ENCODE peak calls at places on chromosomes 3 and 15, in nine cellular contexts. N is lower lobe of right lung; B is astrocyte of the spinal cord; C is cardiac fibroblast; E is GM12865; O is kidney; I is CD8-positive, alpha-beta T cell; T is fibroblast of pulmonary artery; P is AG10803. G is an unnamed sample.

GRCh38 chr3:126846316-126846715 is 136.6 kb upstream of the PLXNA1 start:
- DNase-seq in I (no peak), N (no peak), O (no peak), E (no peak), T (peak; percentile 75), C (peak; percentile 61), B (no peak), P (peak; percentile 43), G (no peak)

GRCh38 chr3:14295777-14296176 is 106.6 kb upstream of the SLC6A6 start:
- DNase-seq in C (no peak), T (no peak), O (no peak), N (no peak), P (no peak), E (no peak), I (no peak), B (no peak), G (no peak)

GRCh38 chr15:95988574-95988887 is 342.0 kb upstream of the NR2F2 start:
- DNase-seq in I (no peak), B (peak; percentile 39), T (peak; percentile 66), C (peak; percentile 67), N (no peak), P (no peak), O (no peak), E (peak; percentile 36), G (no peak)

GRCh38 chr15:58669108-58669507 is 80.4 kb downstream of the ADAM10 start:
- DNase-seq in P (no peak), C (peak; percentile 10), B (no peak), E (no peak), N (no peak), O (no peak), I (no peak), T (no peak), G (no peak)

GRCh38 chr15:50774450-50774849 is 8.9 kb upstream of the SPPL2A start:
- DNase-seq in N (no peak), P (no peak), T (no peak), C (no peak), B (no peak), O (no peak), E (peak; percentile 24), I (no peak), G (no peak)

GRCh38 chr3:123524987-123525386 is 59.9 kb downstream of the HACD2 start:
- DNase-seq in B (no peak), N (no peak), P (no peak), I (no peak), T (no peak), E (no peak), C (peak; percentile 7), O (no peak), G (no peak)

GRCh38 chr3:190615607-190616006 is 101.7 kb downstream of the IL1RAP start:
- DNase-seq in C (no peak), I (no peak), E (no peak), T (no peak), B (no peak), O (no peak), P (no peak), N (no peak), G (no peak)

GRCh38 chr15:60721706-60722105 is 242.8 kb upstream of the ICE2 start:
- DNase-seq in B (peak; percentile 55), N (no peak), C (no peak), E (peak; percentile 42), I (no peak), P (peak; percentile 31), T (peak; percentile 24), O (no peak), G (no peak)

GRCh38 chr15:82135645-82136044 is 89.8 kb upstream of the MEX3B start:
- DNase-seq in B (peak; percentile 87), E (no peak), O (no peak), I (no peak), T (peak; percentile 44), P (no peak), N (no peak), C (peak; percentile 45), G (no peak)

GRCh38 chr3:183823963-183824362 is 1.4 kb downstream of the MAP6D1 start:
- DNase-seq in N (no peak), T (no peak), I (no peak), E (no peak), O (no peak), P (no peak), B (no peak), C (no peak), G (no peak)

GRCh38 chr3:67075295-67075694 is 77.2 kb downstream of the KBTBD8 start:
- DNase-seq in T (no peak), P (no peak), C (no peak), I (no peak), N (no peak), B (no peak), E (peak; percentile 28), O (no peak), G (peak; percentile 9)

GRCh38 chr3:171807806-171808205 is 2.5 kb downstream of the PLD1 start:
- DNase-seq in I (no peak), B (no peak), E (no peak), P (no peak), O (no peak), T (no peak), N (no peak), C (no peak), G (no peak)

GRCh38 chr3:59451041-59451763 is 401.4 kb upstream of the CFAP20DC start:
- DNase-seq in P (peak; percentile 27), B (no peak), C (no peak), O (no peak), T (no peak), E (peak; percentile 96), N (no peak), I (peak; percentile 58), G (peak; percentile 77)

GRCh38 chr3:135757421-135757820 is 208.1 kb upstream of the PPP2R3A start:
- DNase-seq in I (no peak), T (no peak), N (no peak), E (no peak), P (no peak), B (no peak), C (no peak), O (no peak), G (no peak)

GRCh38 chr3:54427951-54428871 is 305.9 kb downstream of the CACNA2D3 start:
- DNase-seq in N (no peak), E (peak; percentile 77), C (peak; percentile 82), O (no peak), I (no peak), B (peak; percentile 76), T (peak; percentile 84), P (peak; percentile 85), G (peak; percentile 45)

DNA sequence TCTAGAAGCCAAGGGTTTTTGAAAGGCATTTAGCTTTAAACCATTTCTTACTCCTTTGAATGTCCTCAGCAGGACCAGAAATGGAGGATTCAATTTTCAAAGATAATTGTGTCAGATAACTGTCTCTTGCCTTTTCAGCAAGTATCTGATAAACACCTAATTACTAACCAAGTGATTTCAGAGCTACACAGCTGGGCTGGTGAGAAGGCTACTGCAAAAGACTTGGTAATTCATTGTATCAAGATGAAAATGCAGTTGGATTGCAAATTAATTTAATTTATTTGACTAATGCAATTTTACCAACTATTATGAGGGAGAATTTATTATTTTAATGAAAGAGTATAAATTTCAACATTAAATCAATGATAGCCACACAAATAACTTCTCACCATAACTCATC is 165.4 kb downstream of the ROBO1 start:
- DNase-seq in E (no peak), N (no peak), P (no peak), O (no peak), B (no peak), C (no peak), I (no peak), T (no peak), G (no peak)
- TF ChIP-seq CTCF in E (no peak), N (no peak), P (no peak), O (no peak), B (no peak), C (no peak), I (no peak), T (no peak), G (no peak)

DNA sequence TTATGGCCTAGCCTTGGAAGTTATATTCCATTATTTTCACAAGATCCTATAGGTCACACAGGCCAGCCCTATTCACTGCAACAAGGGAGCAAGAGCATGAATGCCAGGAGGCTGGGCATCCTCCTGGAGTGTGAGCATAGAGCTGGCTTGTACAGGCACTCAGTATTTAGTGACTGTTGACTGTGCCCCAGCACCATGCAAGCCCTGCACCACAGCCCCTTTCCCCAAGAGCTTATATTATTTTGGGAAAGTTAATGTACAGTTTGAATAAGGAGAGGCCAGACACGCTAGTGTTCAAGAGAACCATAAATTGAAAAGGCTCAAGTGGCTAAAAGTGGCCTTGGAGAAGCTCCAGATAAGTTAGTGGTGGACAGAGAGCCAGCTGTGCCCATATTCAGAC is 32.3 kb upstream of the TSEN2 start:
- DNase-seq in E (no peak), B (no peak), I (no peak), N (no peak), C (no peak), T (no peak), O (no peak), P (no peak), G (no peak)
- TF ChIP-seq CTCF in E (no peak), B (no peak), I (no peak), N (no peak), C (no peak), T (no peak), O (no peak), P (no peak), G (no peak)

DNA sequence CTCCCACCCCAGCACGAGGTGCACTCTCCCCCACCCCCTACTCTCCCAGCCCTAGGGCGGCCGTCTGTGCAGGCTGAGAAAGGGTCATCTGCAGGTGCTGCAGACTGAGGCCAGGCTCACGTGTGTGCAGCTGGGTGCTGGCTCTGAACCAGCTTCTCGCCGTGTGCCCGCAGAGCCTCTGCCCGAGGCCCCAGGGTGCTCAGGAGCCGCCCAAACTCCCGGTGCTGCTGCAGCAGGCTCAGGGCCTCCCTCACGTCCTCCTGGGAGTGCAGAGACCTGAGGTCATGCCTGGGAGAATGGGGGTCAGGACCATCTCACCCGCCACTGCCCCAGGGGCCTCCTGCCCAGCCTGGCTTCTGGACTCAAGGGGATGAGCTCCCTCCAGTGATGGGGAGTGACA is 17.2 kb downstream of the SPTBN5 start:
- DNase-seq in E (no peak), N (no peak), O (no peak), C (no peak), I (no peak), B (no peak), T (no peak), P (no peak), G (no peak)
- TF ChIP-seq CTCF in E (no peak), N (no peak), O (no peak), C (no peak), I (no peak), B (no peak), T (no peak), P (no peak), G (no peak)

GRCh38 chr3:32340639-32341365 is 50.9 kb upstream of the CMTM7 start:
- DNase-seq in E (peak; percentile 17), T (peak; percentile 14), C (no peak), O (no peak), I (no peak), P (no peak), B (no peak), N (no peak), G (no peak)
- TF ChIP-seq CTCF in E (no peak), T (peak; percentile 22), C (no peak), O (no peak), I (no peak), P (no peak), B (no peak), N (no peak), G (no peak)